ENCODE peak calls at places on chromosomes 12 and 14, in four cellular contexts. P is HepG2, J is K562, I is GM12878. T is an unnamed sample.

GRCh38 chr14:101563352-101563653 is 2.0 kb downstream of the DIO3 start:
- DNase-seq in I (no peak), P (no peak), J (no peak), T (no peak)

GRCh38 chr14:90523544-90523943 is 126.7 kb downstream of the CALM1 start:
- DNase-seq in J (no peak), P (no peak), I (no peak), T (no peak)

GRCh38 chr12:105862163-105862821 is 276.5 kb downstream of the NUAK1 start:
- DNase-seq in P (no peak), J (no peak), I (no peak), T (no peak)

GRCh38 chr12:95262808-95263207 is 45.2 kb downstream of the VEZT start:
- DNase-seq in I (no peak), J (no peak), P (no peak), T (no peak)

GRCh38 chr12:12736759-12737676 is 19.9 kb downstream of the CDKN1B start:
- DNase-seq in P (no peak), J (peak), I (peak), T (no peak)

GRCh38 chr12:128661216-128661550 is 162.6 kb downstream of the SLC15A4 start:
- DNase-seq in J (no peak), P (no peak), I (no peak), T (no peak)

GRCh38 chr12:42284876-42285275 is 41.0 kb downstream of the ZCRB1 start:
- DNase-seq in P (no peak), J (no peak), I (no peak), T (no peak)

GRCh38 chr12:100348657-100349454 is 8.0 kb upstream of the SLC17A8 start:
- DNase-seq in I (no peak), J (no peak), P (peak), T (peak)

GRCh38 chr14:99752486-99753121 is 40.6 kb upstream of the EML1 start:
- DNase-seq in I (no peak), J (no peak), P (no peak), T (no peak)

DNA sequence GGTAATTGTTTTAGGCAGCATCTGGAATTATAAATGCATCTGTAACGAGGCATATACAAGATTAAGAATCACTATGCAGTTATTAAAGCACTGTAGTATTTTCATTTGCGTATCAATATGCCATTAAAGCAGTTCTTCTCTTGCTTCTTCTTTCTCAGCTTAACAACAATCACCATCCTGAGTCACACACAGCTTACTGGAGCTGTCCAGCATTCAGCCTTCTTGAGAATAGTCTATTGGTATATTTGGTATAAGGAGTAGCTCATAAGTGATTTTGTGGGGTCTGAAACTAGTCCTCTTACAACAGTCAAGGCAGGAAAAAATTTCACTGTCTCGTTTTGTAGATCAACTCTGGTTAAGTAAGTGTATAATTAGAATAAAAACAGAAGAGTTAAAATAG is 523.0 kb upstream of the FOXG1 start:
- DNase-seq in P (no peak), J (no peak), I (no peak), T (no peak)
- TF ChIP-seq SP1 in P (no peak), J (no peak), I (no peak), T (no peak)

DNA sequence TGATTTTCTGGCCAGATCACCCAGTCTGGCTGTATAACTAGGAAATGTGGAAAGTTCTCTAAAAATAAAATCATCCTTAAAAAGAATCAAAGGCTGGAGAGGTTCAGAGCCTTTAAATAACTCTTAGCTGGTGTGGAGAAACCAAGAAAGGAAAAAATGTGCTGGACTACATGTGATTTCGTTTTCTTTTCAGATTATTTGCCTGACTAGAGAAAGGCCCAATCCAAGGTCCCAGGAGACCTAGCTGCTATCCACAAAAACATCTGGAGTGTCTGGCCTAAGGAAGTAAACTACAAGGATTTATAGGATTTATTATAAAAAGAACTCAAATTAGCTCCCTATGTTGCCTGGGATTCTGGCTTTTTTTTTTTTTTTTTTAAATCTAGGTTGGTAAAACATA is 773 bp upstream of the TMEM30B start:
- DNase-seq in I (no peak), P (no peak), J (no peak), T (no peak)
- TF ChIP-seq TARDBP in I (no peak), P (no peak), J (no peak), T (no peak)

GRCh38 chr12:28242129-28242887 is 52.1 kb downstream of the CCDC91 start:
- DNase-seq in J (peak), P (no peak), I (no peak), T (no peak)
- TF ChIP-seq FOXM1 in J (no peak), P (no peak), I (no peak), T (no peak)

GRCh38 chr14:93759781-93760307 is 28.4 kb downstream of the PRIMA1 start:
- DNase-seq in P (no peak), J (no peak), I (no peak), T (no peak)

GRCh38 chr14:93765970-93766369 is 22.3 kb downstream of the PRIMA1 start:
- DNase-seq in P (no peak), I (no peak), J (no peak), T (no peak)

GRCh38 chr14:93765032-93765626 is 23.2 kb downstream of the PRIMA1 start:
- DNase-seq in J (no peak), I (no peak), P (no peak), T (no peak)

GRCh38 chr14:93764211-93764659 is 24.1 kb downstream of the PRIMA1 start:
- DNase-seq in P (no peak), J (no peak), I (no peak), T (no peak)
- TF ChIP-seq SP1 in P (no peak), J (no peak), I (no peak), T (no peak)

GRCh38 chr12:116265361-116266128 is 11.9 kb downstream of the MED13L start:
- DNase-seq in P (no peak), J (no peak), I (no peak), T (no peak)

GRCh38 chr12:116264525-116265070 is 12.9 kb downstream of the MED13L start:
- DNase-seq in P (no peak), J (no peak), I (no peak), T (no peak)

GRCh38 chr12:116263431-116263830 is 14.1 kb downstream of the MED13L start:
- DNase-seq in P (no peak), J (no peak), I (no peak), T (no peak)

GRCh38 chr12:116262741-116263140 is 14.8 kb downstream of the MED13L start:
- DNase-seq in J (no peak), I (no peak), P (no peak), T (no peak)

DNA sequence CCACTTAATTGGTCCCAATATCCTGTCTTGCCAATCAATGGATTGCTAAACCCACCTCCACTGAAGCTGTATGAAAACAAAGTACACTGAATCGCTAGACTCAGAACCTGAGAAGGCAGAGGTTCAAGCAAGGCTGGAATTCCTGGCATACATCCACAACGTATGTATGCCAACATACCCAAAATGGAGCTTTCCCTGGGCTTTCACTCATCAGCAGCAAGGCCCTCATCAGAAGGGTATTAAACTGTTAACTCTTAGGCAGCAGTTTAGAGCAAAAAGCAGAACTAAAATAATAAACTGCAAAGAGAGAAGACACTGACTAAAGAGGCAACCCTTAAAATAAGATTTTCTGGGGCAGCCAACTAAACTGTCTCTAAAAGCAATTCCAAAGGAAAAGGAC is 13.6 kb downstream of the MED13L start:
- DNase-seq in P (peak), J (no peak), I (no peak), T (no peak)
- TF ChIP-seq TARDBP in P (no peak), J (no peak), I (no peak), T (no peak)